ENCODE peak calls at places on chromosomes 12 and 14, in four cellular contexts. P is WTC11; U is type B pancreatic cell; Z is stimulated activated CD8-positive, alpha-beta memory T cell treated with anti-CD3 and anti-CD28 coated beads, Interleukin-4, amount 100 ng/mL, for 1 hour. X is an unnamed sample.

GRCh38 chr12:8948711-8949524 is 527 bp downstream of the M6PR start:
- DNase-seq in P (no peak), U (no peak), Z (no peak), X (peak; percentile 75)

GRCh38 chr12:115983226-115983798 is 294.2 kb downstream of the MED13L start:
- DNase-seq in Z (no peak), U (no peak), P (peak; percentile 73), X (peak; percentile 56)

GRCh38 chr12:50765325-50765911 is 1.5 kb downstream of the ATF1 start:
- DNase-seq in U (peak; percentile 27), Z (peak; percentile 24), P (peak; percentile 23), X (peak; percentile 65)

GRCh38 chr12:86331012-86331411 is 74.8 kb upstream of the MGAT4C start:
- DNase-seq in P (no peak), Z (no peak), U (no peak), X (no peak)

GRCh38 chr12:122979001-122979907 is 1.2 kb upstream of the ARL6IP4 start:
- DNase-seq in U (no peak), Z (no peak), P (no peak), X (no peak)

GRCh38 chr14:92475037-92475436 is 38.5 kb upstream of the RIN3 start:
- DNase-seq in Z (no peak), U (peak; percentile 4), P (no peak), X (no peak)

GRCh38 chr12:45668641-45669040 is 60.9 kb upstream of the ARID2 start:
- DNase-seq in Z (no peak), P (no peak), U (no peak), X (no peak)

GRCh38 chr12:29728033-29728432 is 55.7 kb downstream of the TMTC1 start:
- DNase-seq in Z (no peak), P (no peak), U (no peak), X (no peak)

GRCh38 chr12:71157601-71158233 is at the start of gene TSPAN8:
- DNase-seq in U (no peak), P (no peak), Z (no peak), X (no peak)

GRCh38 chr12:16939871-16940306 is 333.9 kb upstream of the LMO3 start:
- DNase-seq in P (peak; percentile 74), U (no peak), Z (no peak), X (peak; percentile 81)

GRCh38 chr12:74619886-74620285 is 82.3 kb downstream of the ATXN7L3B start:
- DNase-seq in Z (no peak), U (no peak), P (no peak), X (no peak)

GRCh38 chr14:79376557-79376956 is 834.7 kb downstream of the DIO2 start:
- DNase-seq in P (no peak), U (no peak), Z (no peak), X (no peak)

GRCh38 chr12:27012239-27012981 is 1.8 kb downstream of the TM7SF3 start:
- DNase-seq in P (no peak), Z (no peak), U (no peak), X (no peak)

GRCh38 chr12:4763549-4763948 is 43.3 kb downstream of the GALNT8 start:
- DNase-seq in U (no peak), Z (no peak), P (peak; percentile 94), X (peak; percentile 93)

GRCh38 chr12:131066207-131066885 is 112.6 kb downstream of the ADGRD1 start:
- DNase-seq in Z (no peak), P (no peak), U (peak; percentile 65), X (no peak)

GRCh38 chr14:70186826-70187483 is 1.8 kb downstream of the SLC8A3 start:
- DNase-seq in Z (no peak), P (peak; percentile 58), U (peak; percentile 73), X (peak; percentile 49)

GRCh38 chr12:12404297-12404696 is 47.4 kb downstream of the BORCS5 start:
- DNase-seq in U (no peak), Z (no peak), P (no peak), X (peak; percentile 31)

GRCh38 chr14:65096323-65097089 is 5.8 kb downstream of the MAX start:
- DNase-seq in P (no peak), Z (no peak), U (no peak), X (no peak)

GRCh38 chr14:84707830-84708229 is 822.1 kb upstream of the FLRT2 start:
- DNase-seq in P (no peak), U (no peak), Z (no peak), X (peak; percentile 28)

GRCh38 chr12:90899456-90900182 is 55.4 kb downstream of the CCER1 start:
- DNase-seq in Z (no peak), U (no peak), P (no peak), X (no peak)

GRCh38 chr12:22729898-22730443 is 105.0 kb downstream of the ETNK1 start:
- DNase-seq in U (no peak), Z (no peak), P (no peak), X (no peak)

GRCh38 chr14:69715725-69716482 is 51.0 kb upstream of the SRSF5 start:
- DNase-seq in Z (no peak), U (no peak), P (no peak), X (no peak)

GRCh38 chr12:46160081-46160980 is 108.5 kb downstream of the SLC38A1 start:
- DNase-seq in U (no peak), P (no peak), Z (no peak), X (no peak)

GRCh38 chr12:7369274-7369729 is 65.4 kb downstream of the ACSM4 start:
- DNase-seq in U (no peak), Z (no peak), P (no peak), X (no peak)

GRCh38 chr12:56725723-56726102 is 614 bp upstream of the NACA start:
- DNase-seq in P (no peak), U (no peak), Z (no peak), X (peak; percentile 15)

GRCh38 chr12:117486840-117487659 is 125.6 kb upstream of the NOS1 start:
- DNase-seq in Z (no peak), P (no peak), U (no peak), X (no peak)

GRCh38 chr14:42947991-42948390 is 1341.3 kb downstream of the LRFN5 start:
- DNase-seq in U (no peak), Z (no peak), P (no peak), X (no peak)

GRCh38 chr12:2752676-2753371 is 41.9 kb upstream of the FKBP4 start:
- DNase-seq in P (peak; percentile 93), U (peak; percentile 91), Z (peak; percentile 53), X (peak; percentile 96)

GRCh38 chr14:23389396-23389795 is 12.6 kb downstream of the CMTM5 start:
- DNase-seq in U (no peak), Z (no peak), P (no peak), X (no peak)

GRCh38 chr12:65826513-65827171 is 2.4 kb downstream of the HMGA2 start:
- DNase-seq in Z (no peak), U (no peak), P (no peak), X (peak; percentile 28)

GRCh38 chr12:122895290-122895689 is 634 bp downstream of the VPS37B start:
- DNase-seq in Z (no peak), P (no peak), U (no peak), X (no peak)

X was measured in neural progenitor cell.